ENCODE peak calls at places on chromosomes 7 and 10, in seven cellular contexts. S, J, P, F, B, H and C are unnamed samples.

GRCh38 chr7:32916006-32916405 is 24.4 kb upstream of the KBTBD2 start:
- DNase-seq in S (no peak), J (no peak), P (no peak), F (no peak), B (no peak), H (no peak), C (no peak)

GRCh38 chr7:111765936-111766643 is 203.8 kb upstream of the IMMP2L start:
- DNase-seq in S (no peak), J (no peak), P (no peak), F (no peak), B (no peak), H (no peak), C (no peak)

GRCh38 chr7:151088019-151088855 is 2.0 kb downstream of the AGAP3 start:
- DNase-seq in S (peak; percentile 23), J (peak; percentile 53), P (no peak), F (no peak), B (peak; percentile 37), H (no peak), C (no peak)

GRCh38 chr7:134126937-134127848 is at the start of gene LRGUK:
- DNase-seq in S (peak; percentile 59), J (peak; percentile 93), P (peak; percentile 56), F (no peak), B (peak; percentile 91), H (peak; percentile 60), C (peak; percentile 88)

GRCh38 chr7:131691454-131692130 is 135.2 kb upstream of the PODXL start:
- DNase-seq in S (no peak), J (no peak), P (no peak), F (no peak), B (no peak), H (no peak), C (no peak)

GRCh38 chr7:143877076-143877475 is 24.9 kb downstream of the TCAF1 start:
- DNase-seq in S (no peak), J (no peak), P (no peak), F (no peak), B (no peak), H (no peak), C (no peak)

GRCh38 chr10:68096913-68097509 is 12.3 kb upstream of the MYPN start:
- DNase-seq in S (peak; percentile 94), J (peak; percentile 41), P (peak; percentile 50), F (peak; percentile 80), B (peak; percentile 39), H (peak; percentile 96), C (peak; percentile 74)

GRCh38 chr10:103120546-103120945 is 72.5 kb downstream of the NT5C2 start:
- DNase-seq in S (no peak), J (no peak), P (no peak), F (no peak), B (no peak), H (no peak), C (no peak)

GRCh38 chr10:133420579-133420978 is 3.8 kb downstream of the SPRN start:
- DNase-seq in S (no peak), J (no peak), P (no peak), F (no peak), B (no peak), H (no peak), C (no peak)

GRCh38 chr7:2399848-2400587 is 3.4 kb upstream of the CHST12 start:
- DNase-seq in S (peak; percentile 70), J (no peak), P (no peak), F (no peak), B (no peak), H (peak; percentile 97), C (peak; percentile 83)

GRCh38 chr10:5888352-5888751 is 1.3 kb downstream of the ANKRD16 start:
- DNase-seq in S (peak; percentile 15), J (no peak), P (no peak), F (no peak), B (no peak), H (peak; percentile 35), C (no peak)

GRCh38 chr10:107583974-107584373 is 419.5 kb upstream of the SORCS1 start:
- DNase-seq in S (no peak), J (no peak), P (no peak), F (no peak), B (no peak), H (no peak), C (no peak)

GRCh38 chr7:94492601-94493000 is 17.0 kb upstream of the CASD1 start:
- DNase-seq in S (no peak), J (no peak), P (no peak), F (no peak), B (no peak), H (no peak), C (no peak)

GRCh38 chr10:123742751-123743440 is 76.7 kb downstream of the GPR26 start:
- DNase-seq in S (no peak), J (no peak), P (no peak), F (no peak), B (no peak), H (no peak), C (no peak)

GRCh38 chr10:21523007-21523406 is 2.5 kb downstream of the SKIDA1 start:
- DNase-seq in S (no peak), J (peak; percentile 58), P (no peak), F (no peak), B (peak; percentile 68), H (no peak), C (peak; percentile 61)

GRCh38 chr10:13053794-13054462 is 46.0 kb upstream of the OPTN start:
- DNase-seq in S (no peak), J (peak; percentile 46), P (no peak), F (no peak), B (no peak), H (no peak), C (no peak)

GRCh38 chr10:61628875-61629513 is 33.7 kb upstream of the CABCOCO1 start:
- DNase-seq in S (peak; percentile 85), J (peak; percentile 37), P (no peak), F (no peak), B (no peak), H (peak; percentile 97), C (peak; percentile 57)

GRCh38 chr7:129108583-129108982 is 35.9 kb upstream of the TSPAN33 start:
- DNase-seq in S (peak; percentile 7), J (no peak), P (no peak), F (no peak), B (no peak), H (no peak), C (no peak)

GRCh38 chr7:35906191-35906908 is 105.5 kb downstream of the SEPTIN7 start:
- DNase-seq in S (peak; percentile 54), J (peak; percentile 79), P (peak; percentile 31), F (peak; percentile 66), B (peak; percentile 83), H (peak; percentile 57), C (peak; percentile 87)

GRCh38 chr7:149245744-149246143 is 6.3 kb downstream of the ZNF212 start:
- DNase-seq in S (no peak), J (no peak), P (no peak), F (no peak), B (no peak), H (no peak), C (no peak)
- TF ChIP-seq EZH2 in S (no peak), J (no peak), P (no peak), F (no peak), B (no peak), H (no peak), C (no peak)

GRCh38 chr7:48031111-48031510 is 2.2 kb upstream of the SUN3 start:
- DNase-seq in S (no peak), J (no peak), P (no peak), F (no peak), B (no peak), H (no peak), C (no peak)

GRCh38 chr7:48033922-48034321 is 1.4 kb upstream of the C7orf57 start:
- DNase-seq in S (no peak), J (no peak), P (no peak), F (no peak), B (no peak), H (no peak), C (no peak)

GRCh38 chr7:48038815-48039496 is 3.6 kb downstream of the C7orf57 start:
- DNase-seq in S (no peak), J (peak; percentile 72), P (no peak), F (no peak), B (no peak), H (no peak), C (no peak)

GRCh38 chr7:48035967-48036478 is 680 bp downstream of the C7orf57 start:
- DNase-seq in S (peak; percentile 17), J (peak; percentile 50), P (no peak), F (no peak), B (peak; percentile 65), H (peak; percentile 27), C (no peak)

GRCh38 chr7:48035301-48035966 is at the start of gene C7orf57:
- DNase-seq in S (peak; percentile 87), J (peak; percentile 95), P (peak; percentile 54), F (peak; percentile 26), B (peak; percentile 95), H (peak; percentile 78), C (peak; percentile 81)
- TF ChIP-seq CTCF in S (peak; percentile 25), J (peak; percentile 31), P (peak; percentile 14), F (no peak), B (peak; percentile 16), H (no peak), C (no peak)

GRCh38 chr7:87934699-87935372 is 785 bp downstream of the ADAM22 start:
- DNase-seq in S (peak; percentile 6), J (peak; percentile 63), P (no peak), F (no peak), B (peak; percentile 52), H (peak; percentile 10), C (peak; percentile 52)
- TF ChIP-seq EZH2 in S (no peak), J (no peak), P (peak; percentile 42), F (no peak), B (peak; percentile 37), H (no peak), C (no peak)

GRCh38 chr10:115436999-115437398 is 343.8 kb downstream of the ATRNL1 start:
- DNase-seq in S (no peak), J (no peak), P (no peak), F (no peak), B (no peak), H (no peak), C (no peak)

DNA sequence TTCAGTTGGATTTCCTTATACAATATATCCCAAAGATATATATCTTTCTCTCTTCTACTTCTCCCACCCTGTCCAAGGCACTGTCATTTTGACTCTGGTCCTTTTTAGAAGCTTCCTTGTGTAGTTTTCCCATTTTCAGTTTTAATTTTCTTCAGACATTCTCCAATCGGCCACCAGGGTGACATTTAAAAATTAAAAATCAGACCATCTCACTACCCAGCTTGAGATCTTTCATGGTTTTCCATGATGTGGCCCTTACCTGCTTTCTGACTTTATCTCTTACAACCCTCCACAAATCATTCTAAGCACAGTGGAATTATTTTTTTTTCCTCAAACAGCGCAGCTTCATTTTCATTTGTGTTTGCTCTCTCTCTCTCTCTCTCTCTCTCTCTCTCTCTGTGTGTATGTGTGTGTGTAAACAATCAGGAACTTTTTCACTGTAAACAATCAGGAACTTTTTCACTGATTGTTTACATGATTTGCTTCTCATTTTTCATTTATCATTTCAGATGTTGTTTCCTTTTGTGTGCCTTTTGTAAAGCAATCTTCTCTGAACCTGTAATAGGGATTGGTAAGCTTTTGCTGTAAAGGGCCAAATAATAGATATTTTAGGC is 348.8 kb downstream of the ATRNL1 start:
- DNase-seq in S (no peak), J (no peak), P (no peak), F (no peak), B (no peak), H (no peak), C (no peak)
- TF ChIP-seq CTCF in S (no peak), J (no peak), P (peak; percentile 15), F (peak; percentile 38), B (peak; percentile 44), H (peak; percentile 13), C (peak; percentile 39)